ENCODE peak calls at places on chromosomes 6 and 20, in ten cellular contexts. J, M, T, H, S, Y, B, D, E and C are unnamed samples.

GRCh38 chr6:68256391-68256790 is 378.7 kb upstream of the ADGRB3 start:
- DNase-seq in J (no peak), M (no peak), T (no peak), H (no peak), S (no peak), Y (no peak), B (no peak), D (no peak), E (no peak), C (no peak)

GRCh38 chr6:26092443-26092842 is 5.2 kb downstream of the HFE start:
- DNase-seq in J (no peak), M (no peak), T (no peak), H (no peak), S (no peak), Y (no peak), B (peak), D (no peak), E (no peak), C (no peak)

GRCh38 chr6:17703256-17703694 is 3.5 kb downstream of the NUP153 start:
- DNase-seq in J (no peak), M (no peak), T (peak), H (peak), S (no peak), Y (no peak), B (peak), D (peak), E (no peak), C (no peak)

GRCh38 chr6:157648561-157648960 is 174.5 kb upstream of the SNX9 start:
- DNase-seq in J (no peak), M (no peak), T (no peak), H (no peak), S (no peak), Y (no peak), B (no peak), D (no peak), E (no peak), C (no peak)

GRCh38 chr6:154653853-154654252 is 79.4 kb upstream of the SCAF8 start:
- DNase-seq in J (no peak), M (peak), T (peak), H (peak), S (no peak), Y (peak), B (no peak), D (no peak), E (no peak), C (no peak)

GRCh38 chr6:74785236-74785635 is 420.6 kb downstream of the COL12A1 start:
- DNase-seq in J (no peak), M (no peak), T (no peak), H (peak), S (no peak), Y (no peak), B (no peak), D (no peak), E (no peak), C (no peak)

GRCh38 chr6:84094050-84094435 is 60.5 kb downstream of the MRAP2 start:
- DNase-seq in J (no peak), M (no peak), T (no peak), H (peak), S (no peak), Y (no peak), B (no peak), D (no peak), E (no peak), C (no peak)

GRCh38 chr20:35891375-35891774 is 62.9 kb downstream of the SCAND1 start:
- DNase-seq in J (no peak), M (no peak), T (no peak), H (peak), S (no peak), Y (no peak), B (no peak), D (no peak), E (no peak), C (no peak)

GRCh38 chr6:109867009-109867969 is 110.8 kb upstream of the GPR6 start:
- DNase-seq in J (no peak), M (peak), T (no peak), H (peak), S (no peak), Y (no peak), B (no peak), D (peak), E (no peak), C (no peak)